ENCODE peak calls at places on chromosome 12, in six cellular contexts. F is left lung, T is stomach, W is neural progenitor cell, Q is psoas muscle, I is upper lobe of right lung. E is an unnamed sample.

GRCh38 chr12:70560671-70561070 is 76.6 kb downstream of the PTPRB start:
- DNase-seq in F (no peak), T (no peak), W (no peak), Q (no peak), I (no peak), E (no peak)

GRCh38 chr12:58965568-58965967 is 45.3 kb upstream of the LRIG3 start:
- DNase-seq in F (no peak), T (no peak), W (no peak), Q (no peak), I (no peak), E (no peak)

GRCh38 chr12:86600664-86601231 is 344.6 kb upstream of the MGAT4C start:
- DNase-seq in F (no peak), T (no peak), W (no peak), Q (peak; percentile 38), I (peak; percentile 53), E (no peak)

GRCh38 chr12:12017135-12017581 is 53.6 kb upstream of the BCL2L14 start:
- DNase-seq in F (no peak), T (no peak), W (no peak), Q (no peak), I (no peak), E (no peak)

GRCh38 chr12:102735104-102735503 is 181.9 kb downstream of the PAH start:
- DNase-seq in F (no peak), T (no peak), W (no peak), Q (no peak), I (no peak), E (no peak)

GRCh38 chr12:46831335-46832083 is 5.7 kb upstream of the SLC38A4 start:
- DNase-seq in F (no peak), T (peak; percentile 34), W (peak; percentile 59), Q (peak; percentile 91), I (peak; percentile 65), E (no peak)

GRCh38 chr12:85580562-85581168 is 255.5 kb downstream of the RASSF9 start:
- DNase-seq in F (no peak), T (no peak), W (no peak), Q (no peak), I (no peak), E (no peak)

GRCh38 chr12:31260840-31261239 is 65.1 kb downstream of the SINHCAF start:
- DNase-seq in F (no peak), T (no peak), W (no peak), Q (no peak), I (no peak), E (no peak)

GRCh38 chr12:124369055-124369900 is 74.4 kb downstream of the RFLNA start:
- DNase-seq in F (peak; percentile 89), T (peak; percentile 96), W (no peak), Q (peak; percentile 99), I (peak; percentile 94), E (no peak)

GRCh38 chr12:4483885-4484823 is 38.5 kb upstream of the FGF6 start:
- DNase-seq in F (no peak), T (no peak), W (no peak), Q (no peak), I (no peak), E (no peak)

GRCh38 chr12:82896286-82896685 is 209.6 kb downstream of the TMTC2 start:
- DNase-seq in F (no peak), T (no peak), W (no peak), Q (no peak), I (no peak), E (no peak)

GRCh38 chr12:104519190-104519857 is 62.6 kb downstream of the CHST11 start:
- DNase-seq in F (no peak), T (no peak), W (no peak), Q (no peak), I (no peak), E (no peak)

GRCh38 chr12:51388826-51389225 is 2.4 kb downstream of the GALNT6 start:
- DNase-seq in F (no peak), T (no peak), W (no peak), Q (no peak), I (no peak), E (no peak)

GRCh38 chr12:400828-401227 is 616 bp upstream of the CCDC77 start:
- DNase-seq in F (no peak), T (no peak), W (no peak), Q (no peak), I (no peak), E (no peak)

GRCh38 chr12:48486261-48486660 is 4.0 kb downstream of the C12orf54 start:
- DNase-seq in F (no peak), T (no peak), W (no peak), Q (no peak), I (no peak), E (no peak)

GRCh38 chr12:124494751-124495129 is 72.7 kb downstream of the NCOR2 start:
- DNase-seq in F (no peak), T (no peak), W (no peak), Q (no peak), I (no peak), E (no peak)

GRCh38 chr12:24057920-24058476 is 108.5 kb upstream of the SOX5 start:
- DNase-seq in F (no peak), T (no peak), W (no peak), Q (no peak), I (no peak), E (no peak)

GRCh38 chr12:57803317-57803893 is 15.1 kb downstream of the AVIL start:
- DNase-seq in F (no peak), T (peak; percentile 62), W (peak; percentile 66), Q (peak; percentile 55), I (peak; percentile 72), E (peak; percentile 33)

GRCh38 chr12:112096667-112097066 is 11.9 kb downstream of the NAA25 start:
- DNase-seq in F (no peak), T (no peak), W (no peak), Q (no peak), I (no peak), E (no peak)
- H3K27ac ChIP-seq in F (peak overlapping the region; percentile 34), T (no peak overlapping the region), W (no peak overlapping the region), Q (peak overlapping the region; percentile 59), I (no peak overlapping the region), E (no peak overlapping the region)

GRCh38 chr12:68111995-68112394 is 47.5 kb downstream of the IFNG start:
- DNase-seq in F (no peak), T (no peak), W (no peak), Q (no peak), I (no peak), E (no peak)
- TF ChIP-seq CTCF in F (no peak), T (no peak), W (no peak), Q (no peak), I (no peak), E (no peak)

GRCh38 chr12:34343766-34344165 is 321.5 kb downstream of the ALG10 start:
- DNase-seq in F (no peak), T (no peak), W (no peak), Q (no peak), I (no peak), E (no peak)

GRCh38 chr12:34345801-34346200 is 323.5 kb downstream of the ALG10 start:
- DNase-seq in F (no peak), T (no peak), W (no peak), Q (no peak), I (no peak), E (no peak)

GRCh38 chr12:34346372-34347034 is 324.2 kb downstream of the ALG10 start:
- DNase-seq in F (no peak), T (no peak), W (no peak), Q (no peak), I (no peak), E (no peak)

GRCh38 chr12:34343345-34343744 is 321.0 kb downstream of the ALG10 start:
- DNase-seq in F (no peak), T (no peak), W (no peak), Q (no peak), I (no peak), E (no peak)

GRCh38 chr12:34344851-34345522 is 322.7 kb downstream of the ALG10 start:
- DNase-seq in F (no peak), T (no peak), W (no peak), Q (no peak), I (no peak), E (no peak)
- H3K9me3 ChIP-seq in F (no peaks in the 10 kb centered on the region), T (peaks cover 100% of the 10 kb centered on the region), W (no peaks in the 10 kb centered on the region), Q (no peaks in the 10 kb centered on the region), I (no peaks in the 10 kb centered on the region), E (peaks cover 18% of the 10 kb centered on the region)

GRCh38 chr12:2636741-2637140 is 158.0 kb upstream of the FKBP4 start:
- DNase-seq in F (peak; percentile 4), T (no peak), W (no peak), Q (no peak), I (no peak), E (no peak)
- H3K27ac ChIP-seq in F (no peak overlapping the region), T (no peak overlapping the region), W (no peak overlapping the region), Q (no peak overlapping the region), I (no peak overlapping the region), E (no peak overlapping the region)

GRCh38 chr12:52561880-52562449 is 9.0 kb upstream of the KRT71 start:
- DNase-seq in F (peak; percentile 39), T (no peak), W (peak; percentile 37), Q (no peak), I (no peak), E (no peak)
- TF ChIP-seq CTCF in F (no peak), T (no peak), W (peak; percentile 51), Q (no peak), I (peak; percentile 19), E (no peak)

GRCh38 chr12:16130359-16130758 is 147.1 kb downstream of the SLC15A5 start:
- DNase-seq in F (no peak), T (no peak), W (no peak), Q (no peak), I (no peak), E (no peak)
- H3K9me3 ChIP-seq in F (no peaks in the 10 kb centered on the region), T (peaks cover 39% of the 10 kb centered on the region), W (peaks cover 3% of the 10 kb centered on the region), Q (peaks cover 6% of the 10 kb centered on the region), I (peaks cover 17% of the 10 kb centered on the region), E (peaks cover 14% of the 10 kb centered on the region)

GRCh38 chr12:91129662-91130362 is 18.5 kb upstream of the LUM start:
- DNase-seq in F (no peak), T (no peak), W (no peak), Q (no peak), I (no peak), E (no peak)

GRCh38 chr12:91127751-91128150 is 16.5 kb upstream of the LUM start:
- DNase-seq in F (no peak), T (no peak), W (no peak), Q (no peak), I (no peak), E (no peak)

GRCh38 chr12:91123236-91123635 is 11.9 kb upstream of the LUM start:
- DNase-seq in F (no peak), T (no peak), W (no peak), Q (no peak), I (no peak), E (no peak)

GRCh38 chr12:91126516-91126915 is 15.2 kb upstream of the LUM start:
- DNase-seq in F (no peak), T (no peak), W (no peak), Q (no peak), I (no peak), E (no peak)

GRCh38 chr12:91127296-91127695 is 16.0 kb upstream of the LUM start:
- DNase-seq in F (no peak), T (no peak), W (no peak), Q (no peak), I (no peak), E (no peak)
- H3K27ac ChIP-seq in F (no peak overlapping the region), T (no peak overlapping the region), W (no peak overlapping the region), Q (no peak overlapping the region), I (no peak overlapping the region), E (no peak overlapping the region)